ENCODE peak calls at places on chromosomes 5 and 9, in seven cellular contexts. One of them, this sample, is unnamed.

GRCh38 chr9:124940894-124941688 is at the start of gene GOLGA1:
- DNase-seq in transverse colon: peak; percentile 98
- DNase-seq in fibroblast of lung: peak; percentile 93
- DNase-seq in right lobe of liver: peak; percentile 98
- DNase-seq in foreskin fibroblast: peak; percentile 98
- DNase-seq in WERI-Rb-1: peak; percentile 99
- DNase-seq in astrocyte of the spinal cord: peak; percentile 95
- DNase-seq in this sample: peak; percentile 67

GRCh38 chr9:129836342-129837007 is 1.2 kb downstream of the USP20 start:
- DNase-seq in transverse colon: peak; percentile 26
- DNase-seq in fibroblast of lung: no peak
- DNase-seq in right lobe of liver: no peak
- DNase-seq in foreskin fibroblast: no peak
- DNase-seq in WERI-Rb-1: no peak
- DNase-seq in astrocyte of the spinal cord: no peak
- DNase-seq in this sample: no peak

GRCh38 chr9:134809296-134809695 is 71.3 kb upstream of the FCN2 start:
- DNase-seq in transverse colon: no peak
- DNase-seq in fibroblast of lung: no peak
- DNase-seq in right lobe of liver: no peak
- DNase-seq in foreskin fibroblast: no peak
- DNase-seq in WERI-Rb-1: no peak
- DNase-seq in astrocyte of the spinal cord: no peak
- DNase-seq in this sample: no peak

GRCh38 chr9:111661802-111662491 is 542 bp downstream of the GNG10 start:
- DNase-seq in transverse colon: peak; percentile 28
- DNase-seq in fibroblast of lung: peak; percentile 34
- DNase-seq in right lobe of liver: peak; percentile 69
- DNase-seq in foreskin fibroblast: peak; percentile 77
- DNase-seq in WERI-Rb-1: peak; percentile 53
- DNase-seq in astrocyte of the spinal cord: peak; percentile 17
- DNase-seq in this sample: no peak

GRCh38 chr5:133434336-133434735 is 178.0 kb downstream of the FSTL4 start:
- DNase-seq in transverse colon: no peak
- DNase-seq in fibroblast of lung: no peak
- DNase-seq in right lobe of liver: no peak
- DNase-seq in foreskin fibroblast: no peak
- DNase-seq in WERI-Rb-1: no peak
- DNase-seq in astrocyte of the spinal cord: no peak
- DNase-seq in this sample: no peak

GRCh38 chr5:124650960-124651662 is 95.3 kb downstream of the ZNF608 start:
- DNase-seq in transverse colon: no peak
- DNase-seq in fibroblast of lung: peak; percentile 83
- DNase-seq in right lobe of liver: no peak
- DNase-seq in foreskin fibroblast: no peak
- DNase-seq in WERI-Rb-1: no peak
- DNase-seq in astrocyte of the spinal cord: peak; percentile 89
- DNase-seq in this sample: peak; percentile 24

GRCh38 chr9:35570709-35571108 is 34.4 kb upstream of the TESK1 start:
- DNase-seq in transverse colon: no peak
- DNase-seq in fibroblast of lung: no peak
- DNase-seq in right lobe of liver: no peak
- DNase-seq in foreskin fibroblast: no peak
- DNase-seq in WERI-Rb-1: no peak
- DNase-seq in astrocyte of the spinal cord: no peak
- DNase-seq in this sample: no peak

GRCh38 chr5:178384815-178385471 is 152.3 kb upstream of the PHYKPL start:
- DNase-seq in transverse colon: no peak
- DNase-seq in fibroblast of lung: no peak
- DNase-seq in right lobe of liver: no peak
- DNase-seq in foreskin fibroblast: no peak
- DNase-seq in WERI-Rb-1: no peak
- DNase-seq in astrocyte of the spinal cord: no peak
- DNase-seq in this sample: no peak

GRCh38 chr9:34059954-34060353 is 11.3 kb upstream of the UBAP2 start:
- DNase-seq in transverse colon: no peak
- DNase-seq in fibroblast of lung: no peak
- DNase-seq in right lobe of liver: no peak
- DNase-seq in foreskin fibroblast: no peak
- DNase-seq in WERI-Rb-1: no peak
- DNase-seq in astrocyte of the spinal cord: no peak
- DNase-seq in this sample: no peak

GRCh38 chr9:78775889-78776288 is 479.0 kb downstream of the PSAT1 start:
- DNase-seq in transverse colon: no peak
- DNase-seq in fibroblast of lung: no peak
- DNase-seq in right lobe of liver: no peak
- DNase-seq in foreskin fibroblast: peak; percentile 18
- DNase-seq in WERI-Rb-1: no peak
- DNase-seq in astrocyte of the spinal cord: no peak
- DNase-seq in this sample: no peak

GRCh38 chr5:41009228-41009627 is 61.9 kb downstream of the MROH2B start:
- DNase-seq in transverse colon: no peak
- DNase-seq in fibroblast of lung: no peak
- DNase-seq in right lobe of liver: no peak
- DNase-seq in foreskin fibroblast: peak; percentile 29
- DNase-seq in WERI-Rb-1: no peak
- DNase-seq in astrocyte of the spinal cord: peak; percentile 20
- DNase-seq in this sample: no peak

GRCh38 chr5:107955321-107955720 is 284.6 kb upstream of the EFNA5 start:
- DNase-seq in transverse colon: no peak
- DNase-seq in fibroblast of lung: no peak
- DNase-seq in right lobe of liver: no peak
- DNase-seq in foreskin fibroblast: no peak
- DNase-seq in WERI-Rb-1: no peak
- DNase-seq in astrocyte of the spinal cord: no peak
- DNase-seq in this sample: no peak

GRCh38 chr9:98287383-98287782 is 31.9 kb upstream of the TBC1D2 start:
- DNase-seq in transverse colon: no peak
- DNase-seq in fibroblast of lung: no peak
- DNase-seq in right lobe of liver: no peak
- DNase-seq in foreskin fibroblast: no peak
- DNase-seq in WERI-Rb-1: no peak
- DNase-seq in astrocyte of the spinal cord: no peak
- DNase-seq in this sample: no peak

GRCh38 chr9:99172129-99173091 is 49.3 kb downstream of the ALG2 start:
- DNase-seq in transverse colon: no peak
- DNase-seq in fibroblast of lung: no peak
- DNase-seq in right lobe of liver: no peak
- DNase-seq in foreskin fibroblast: no peak
- DNase-seq in WERI-Rb-1: peak; percentile 95
- DNase-seq in astrocyte of the spinal cord: no peak
- DNase-seq in this sample: no peak

GRCh38 chr5:105168806-105169205 is 1606.2 kb upstream of the NUDT12 start:
- DNase-seq in transverse colon: no peak
- DNase-seq in fibroblast of lung: peak; percentile 14
- DNase-seq in right lobe of liver: no peak
- DNase-seq in foreskin fibroblast: no peak
- DNase-seq in WERI-Rb-1: no peak
- DNase-seq in astrocyte of the spinal cord: no peak
- DNase-seq in this sample: no peak

GRCh38 chr9:108844391-108844790 is 11.4 kb downstream of the ACTL7B start:
- DNase-seq in transverse colon: no peak
- DNase-seq in fibroblast of lung: peak; percentile 14
- DNase-seq in right lobe of liver: no peak
- DNase-seq in foreskin fibroblast: no peak
- DNase-seq in WERI-Rb-1: peak; percentile 76
- DNase-seq in astrocyte of the spinal cord: no peak
- DNase-seq in this sample: no peak

GRCh38 chr5:32298056-32298420 is 14.7 kb downstream of the MTMR12 start:
- DNase-seq in transverse colon: no peak
- DNase-seq in fibroblast of lung: no peak
- DNase-seq in right lobe of liver: no peak
- DNase-seq in foreskin fibroblast: no peak
- DNase-seq in WERI-Rb-1: no peak
- DNase-seq in astrocyte of the spinal cord: no peak
- DNase-seq in this sample: no peak

GRCh38 chr9:112411626-112412027 is 31.7 kb downstream of the HSDL2 start:
- DNase-seq in transverse colon: no peak
- DNase-seq in fibroblast of lung: peak; percentile 63
- DNase-seq in right lobe of liver: no peak
- DNase-seq in foreskin fibroblast: peak; percentile 10
- DNase-seq in WERI-Rb-1: no peak
- DNase-seq in astrocyte of the spinal cord: no peak
- DNase-seq in this sample: no peak

GRCh38 chr5:8907168-8907868 is 638.6 kb downstream of the SEMA5A start:
- DNase-seq in transverse colon: no peak
- DNase-seq in fibroblast of lung: peak; percentile 82
- DNase-seq in right lobe of liver: no peak
- DNase-seq in foreskin fibroblast: peak; percentile 77
- DNase-seq in WERI-Rb-1: no peak
- DNase-seq in astrocyte of the spinal cord: peak; percentile 86
- DNase-seq in this sample: no peak

GRCh38 chr5:95280692-95281091 is 4.2 kb downstream of the MCTP1 start:
- DNase-seq in transverse colon: no peak
- DNase-seq in fibroblast of lung: no peak
- DNase-seq in right lobe of liver: no peak
- DNase-seq in foreskin fibroblast: no peak
- DNase-seq in WERI-Rb-1: no peak
- DNase-seq in astrocyte of the spinal cord: no peak
- DNase-seq in this sample: no peak

GRCh38 chr5:150163035-150163434 is 3.5 kb upstream of the CDX1 start:
- DNase-seq in transverse colon: no peak
- DNase-seq in fibroblast of lung: no peak
- DNase-seq in right lobe of liver: no peak
- DNase-seq in foreskin fibroblast: no peak
- DNase-seq in WERI-Rb-1: no peak
- DNase-seq in astrocyte of the spinal cord: no peak
- DNase-seq in this sample: no peak

GRCh38 chr9:131625388-131625787 is 80.1 kb downstream of the PRRT1B start:
- DNase-seq in transverse colon: no peak
- DNase-seq in fibroblast of lung: no peak
- DNase-seq in right lobe of liver: peak; percentile 81
- DNase-seq in foreskin fibroblast: peak; percentile 21
- DNase-seq in WERI-Rb-1: no peak
- DNase-seq in astrocyte of the spinal cord: no peak
- DNase-seq in this sample: no peak

GRCh38 chr9:108682191-108682590 is 173.6 kb downstream of the ACTL7B start:
- DNase-seq in transverse colon: no peak
- DNase-seq in fibroblast of lung: no peak
- DNase-seq in right lobe of liver: no peak
- DNase-seq in foreskin fibroblast: peak; percentile 78
- DNase-seq in WERI-Rb-1: no peak
- DNase-seq in astrocyte of the spinal cord: no peak
- DNase-seq in this sample: peak; percentile 68

GRCh38 chr5:5585751-5586341 is 163.4 kb downstream of the ICE1 start:
- DNase-seq in transverse colon: no peak
- DNase-seq in fibroblast of lung: no peak
- DNase-seq in right lobe of liver: no peak
- DNase-seq in foreskin fibroblast: no peak
- DNase-seq in WERI-Rb-1: peak; percentile 95
- DNase-seq in astrocyte of the spinal cord: no peak
- DNase-seq in this sample: no peak

GRCh38 chr5:10352404-10353240 is 873 bp upstream of the MARCHF6 start:
- DNase-seq in transverse colon: no peak
- DNase-seq in fibroblast of lung: peak; percentile 56
- DNase-seq in right lobe of liver: no peak
- DNase-seq in foreskin fibroblast: peak; percentile 53
- DNase-seq in WERI-Rb-1: no peak
- DNase-seq in astrocyte of the spinal cord: peak; percentile 71
- DNase-seq in this sample: no peak

GRCh38 chr5:130514984-130515690 is 610.9 kb downstream of the CHSY3 start:
- DNase-seq in transverse colon: no peak
- DNase-seq in fibroblast of lung: peak; percentile 65
- DNase-seq in right lobe of liver: no peak
- DNase-seq in foreskin fibroblast: peak; percentile 42
- DNase-seq in WERI-Rb-1: no peak
- DNase-seq in astrocyte of the spinal cord: peak; percentile 92
- DNase-seq in this sample: peak; percentile 49

GRCh38 chr5:87765009-87765408 is 352.3 kb upstream of the CCNH start:
- DNase-seq in transverse colon: no peak
- DNase-seq in fibroblast of lung: no peak
- DNase-seq in right lobe of liver: no peak
- DNase-seq in foreskin fibroblast: no peak
- DNase-seq in WERI-Rb-1: no peak
- DNase-seq in astrocyte of the spinal cord: no peak
- DNase-seq in this sample: no peak
- H3K4me3 ChIP-seq in transverse colon: no peak overlapping the region
- H3K4me3 ChIP-seq in fibroblast of lung: no peak overlapping the region
- H3K4me3 ChIP-seq in right lobe of liver: no peak overlapping the region
- H3K4me3 ChIP-seq in foreskin fibroblast: no peak overlapping the region
- H3K4me3 ChIP-seq in WERI-Rb-1: no peak overlapping the region
- H3K4me3 ChIP-seq in astrocyte of the spinal cord: no peak overlapping the region
- H3K4me3 ChIP-seq in this sample: no peak overlapping the region

DNA sequence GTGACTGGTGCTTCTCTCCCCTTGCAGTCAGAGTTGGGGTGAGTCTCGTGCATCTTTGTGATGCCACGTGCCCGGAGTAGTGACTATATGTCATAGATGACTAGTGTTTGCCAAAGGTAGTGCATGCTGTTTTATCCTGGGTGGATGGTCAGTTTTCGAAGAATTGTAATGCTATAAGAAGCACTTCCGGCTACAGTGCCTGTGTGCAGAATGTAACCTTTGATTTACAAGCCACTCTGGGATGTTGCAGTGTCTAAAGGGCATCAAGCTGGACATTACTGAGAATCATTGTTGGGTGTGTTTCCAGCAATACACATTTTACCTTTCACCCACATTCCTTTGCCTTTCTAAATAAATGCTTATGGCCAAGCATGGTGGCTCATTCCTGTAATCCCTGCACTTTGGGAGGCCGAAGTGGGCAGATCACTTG is 16.7 kb downstream of the MVB12B start:
- DNase-seq in transverse colon: peak; percentile 50
- DNase-seq in fibroblast of lung: no peak
- DNase-seq in right lobe of liver: no peak
- DNase-seq in foreskin fibroblast: no peak
- DNase-seq in WERI-Rb-1: peak; percentile 60
- DNase-seq in astrocyte of the spinal cord: no peak
- DNase-seq in this sample: no peak
- TF ChIP-seq CTCF in transverse colon: no peak
- TF ChIP-seq CTCF in fibroblast of lung: no peak
- TF ChIP-seq CTCF in right lobe of liver: no peak
- TF ChIP-seq CTCF in foreskin fibroblast: no peak
- TF ChIP-seq CTCF in WERI-Rb-1: no peak
- TF ChIP-seq CTCF in astrocyte of the spinal cord: no peak
- TF ChIP-seq CTCF in this sample: no peak

GRCh38 chr9:136012651-136013050 is 51.5 kb upstream of the UBAC1 start:
- DNase-seq in transverse colon: peak; percentile 41
- DNase-seq in fibroblast of lung: peak; percentile 64
- DNase-seq in right lobe of liver: peak; percentile 59
- DNase-seq in foreskin fibroblast: peak; percentile 56
- DNase-seq in WERI-Rb-1: no peak
- DNase-seq in astrocyte of the spinal cord: peak; percentile 26
- DNase-seq in this sample: no peak
- H3K4me3 ChIP-seq in transverse colon: no peak overlapping the region
- H3K4me3 ChIP-seq in fibroblast of lung: no peak overlapping the region
- H3K4me3 ChIP-seq in right lobe of liver: no peak overlapping the region
- H3K4me3 ChIP-seq in foreskin fibroblast: no peak overlapping the region
- H3K4me3 ChIP-seq in WERI-Rb-1: no peak overlapping the region
- H3K4me3 ChIP-seq in astrocyte of the spinal cord: no peak overlapping the region
- H3K4me3 ChIP-seq in this sample: no peak overlapping the region

DNA sequence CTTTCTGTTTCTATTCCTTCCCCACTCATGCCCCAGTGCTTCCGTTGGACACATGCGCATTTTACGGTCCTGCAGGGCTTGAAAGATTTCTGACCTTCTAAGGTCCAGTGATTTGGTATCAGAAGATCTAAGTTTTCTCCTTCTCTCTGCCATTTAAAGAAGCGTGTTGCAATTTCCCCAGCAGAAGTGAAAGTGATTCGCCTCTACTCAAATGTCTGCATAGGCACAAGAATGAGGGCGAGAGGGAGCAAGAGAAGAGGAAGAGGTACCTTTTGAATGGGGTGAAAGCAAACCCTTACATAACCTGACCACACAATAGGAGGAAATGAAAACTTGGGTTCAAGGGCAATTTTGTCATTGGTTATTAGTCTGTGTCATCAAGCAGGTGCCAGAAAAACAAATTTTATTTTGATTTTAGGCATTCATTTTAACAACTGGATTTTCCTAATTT is 31.7 kb upstream of the NR3C1 start:
- DNase-seq in transverse colon: peak; percentile 16
- DNase-seq in fibroblast of lung: peak; percentile 35
- DNase-seq in right lobe of liver: no peak
- DNase-seq in foreskin fibroblast: peak; percentile 44
- DNase-seq in WERI-Rb-1: no peak
- DNase-seq in astrocyte of the spinal cord: no peak
- DNase-seq in this sample: no peak
- TF ChIP-seq CTCF in transverse colon: no peak
- TF ChIP-seq CTCF in fibroblast of lung: no peak
- TF ChIP-seq CTCF in right lobe of liver: no peak
- TF ChIP-seq CTCF in foreskin fibroblast: no peak
- TF ChIP-seq CTCF in WERI-Rb-1: no peak
- TF ChIP-seq CTCF in astrocyte of the spinal cord: no peak
- TF ChIP-seq CTCF in this sample: no peak

This sample was measured in retinal pigment epithelial cell.